ENCODE peak calls at places on chromosomes 5 and 9, in six cellular contexts. Z, L, R, D, E and X are unnamed samples.

GRCh38 chr5:54470677-54471076 is 15.2 kb downstream of the HSPB3 start:
- DNase-seq in D (no peak), Z (no peak), E (no peak), L (no peak), R (peak), X (no peak)

GRCh38 chr5:158727771-158728311 is 371.9 kb downstream of the EBF1 start:
- DNase-seq in E (no peak), L (no peak), D (no peak), Z (no peak), R (peak), X (no peak)

GRCh38 chr5:57494104-57495098 is 11.8 kb upstream of the ACTBL2 start:
- DNase-seq in R (peak), E (no peak), Z (peak), L (peak), D (peak), X (no peak)

GRCh38 chr5:54844905-54845566 is 140.4 kb downstream of the ESM1 start:
- DNase-seq in L (no peak), Z (peak), D (no peak), R (peak), E (no peak), X (no peak)

GRCh38 chr5:16313761-16314160 is 134.2 kb upstream of the MARCHF11 start:
- DNase-seq in E (no peak), L (no peak), Z (no peak), R (no peak), D (no peak), X (no peak)

GRCh38 chr5:176636426-176636825 is 6.0 kb downstream of the EIF4E1B start:
- DNase-seq in L (no peak), D (no peak), R (no peak), Z (no peak), E (no peak), X (no peak)

GRCh38 chr5:61409568-61409967 is 77.5 kb downstream of the ZSWIM6 start:
- DNase-seq in Z (no peak), D (no peak), R (peak), L (no peak), E (no peak), X (no peak)

GRCh38 chr9:4048441-4048840 is 251.4 kb downstream of the GLIS3 start:
- DNase-seq in D (peak), L (no peak), Z (no peak), R (peak), E (no peak), X (no peak)

GRCh38 chr5:123705741-123706140 is 193.8 kb downstream of the CSNK1G3 start:
- DNase-seq in E (no peak), L (no peak), Z (no peak), D (no peak), R (peak), X (no peak)

GRCh38 chr5:17819786-17820185 is 185.5 kb downstream of the TAF11L14 start:
- DNase-seq in D (no peak), E (no peak), R (no peak), Z (no peak), L (no peak), X (no peak)

GRCh38 chr5:140607031-140607430 is 25.9 kb downstream of the CD14 start:
- DNase-seq in E (no peak), R (peak), Z (no peak), L (no peak), D (no peak), X (no peak)

GRCh38 chr9:35510745-35511428 is 21.0 kb downstream of the RUSC2 start:
- DNase-seq in L (no peak), D (peak), Z (no peak), E (no peak), R (peak), X (no peak)

GRCh38 chr5:10595678-10596309 is 31.9 kb downstream of the ANKRD33B start:
- DNase-seq in D (peak), R (peak), L (no peak), E (no peak), Z (peak), X (no peak)

GRCh38 chr5:180070726-180071417 is 687 bp downstream of the RNF130 start:
- DNase-seq in E (no peak), D (peak), R (peak), L (peak), Z (no peak), X (no peak)

GRCh38 chr5:178227138-178227659 is 5.4 kb downstream of the PHYKPL start:
- DNase-seq in D (no peak), R (peak), Z (no peak), L (no peak), E (no peak), X (no peak)

GRCh38 chr9:134330590-134330989 is 4.3 kb downstream of the RXRA start:
- DNase-seq in D (no peak), L (no peak), R (no peak), Z (no peak), E (no peak), X (no peak)